ENCODE peak calls at places on chromosomes 1 and 21, in seven cellular contexts. W is NCI-H1092; T is coronary artery; Y is activated T-cell treated with anti-CD3 and anti-CD28 coated beads for 1 hour; S is ACHN; D is CD8-positive, alpha-beta memory T cell; B is iris pigment epithelial cell. K is an unnamed sample.

GRCh38 chr1:103525114-103525606 is 339 bp upstream of the RNPC3 start:
- DNase-seq in W (no peak), S (peak), D (no peak), Y (no peak), T (no peak), B (peak), K (no peak)

GRCh38 chr1:198123146-198123545 is 33.7 kb upstream of the NEK7 start:
- DNase-seq in D (no peak), T (no peak), S (no peak), B (peak), W (no peak), Y (no peak), K (no peak)

GRCh38 chr1:155006601-155007101 is 4.0 kb downstream of the ZBTB7B start:
- DNase-seq in S (no peak), Y (no peak), B (no peak), D (no peak), W (peak), T (no peak), K (no peak)

GRCh38 chr1:15210651-15211390 is 36.2 kb upstream of the FHAD1 start:
- DNase-seq in S (no peak), W (no peak), B (peak), D (no peak), T (peak), Y (no peak), K (no peak)

GRCh38 chr1:205026181-205026580 is 16.8 kb upstream of the CNTN2 start:
- DNase-seq in W (no peak), T (no peak), Y (no peak), B (no peak), S (no peak), D (no peak), K (no peak)

GRCh38 chr1:110872745-110873435 is at the start of gene CD53:
- DNase-seq in B (no peak), S (no peak), Y (peak), D (peak), W (no peak), T (no peak), K (peak)

GRCh38 chr1:231312389-231312788 is 25.3 kb downstream of the EXOC8 start:
- DNase-seq in W (no peak), S (no peak), D (no peak), T (peak), B (no peak), Y (no peak), K (no peak)

GRCh38 chr1:111989531-111990025 is at the start of gene KCND3:
- DNase-seq in W (no peak), T (no peak), S (no peak), B (peak), D (no peak), Y (no peak), K (no peak)

GRCh38 chr21:29230541-29231275 is 68.0 kb upstream of the BACH1 start:
- DNase-seq in Y (no peak), D (no peak), T (no peak), W (no peak), B (peak), S (peak), K (no peak)

GRCh38 chr21:41121785-41122415 is 46.1 kb upstream of the BACE2 start:
- DNase-seq in D (no peak), T (peak), S (peak), B (peak), Y (peak), W (peak), K (peak)

GRCh38 chr21:33125981-33126380 is 56.0 kb downstream of the OLIG1 start:
- DNase-seq in Y (no peak), W (no peak), B (no peak), D (no peak), T (no peak), S (no peak), K (no peak)

GRCh38 chr1:182229451-182229850 is 162.1 kb downstream of the GLUL start:
- DNase-seq in B (no peak), W (no peak), D (no peak), S (no peak), Y (no peak), T (no peak), K (no peak)

GRCh38 chr21:14273736-14274538 is 58.0 kb downstream of the RBM11 start:
- DNase-seq in T (no peak), S (no peak), D (no peak), W (no peak), Y (no peak), B (no peak), K (no peak)

GRCh38 chr1:6745073-6745472 is 40.2 kb upstream of the CAMTA1 start:
- DNase-seq in B (no peak), S (no peak), Y (no peak), D (no peak), T (no peak), W (no peak), K (no peak)

GRCh38 chr1:5956022-5956830 is 36.0 kb downstream of the NPHP4 start:
- DNase-seq in T (no peak), B (no peak), W (no peak), D (no peak), S (no peak), Y (no peak), K (no peak)

GRCh38 chr1:161038523-161039153 is at the start of gene TSTD1:
- DNase-seq in Y (peak), B (peak), T (no peak), W (peak), D (peak), S (peak), K (peak)

GRCh38 chr1:22627331-22627730 is 9.1 kb upstream of the C1QA start:
- DNase-seq in Y (no peak), S (no peak), W (peak), B (no peak), T (no peak), D (no peak), K (no peak)

GRCh38 chr1:54188291-54188690 is 11.5 kb downstream of the CYB5RL start:
- DNase-seq in Y (no peak), W (no peak), S (no peak), D (no peak), T (no peak), B (peak), K (no peak)

GRCh38 chr1:176858421-176858916 is 306.0 kb downstream of the ASTN1 start:
- DNase-seq in D (no peak), Y (no peak), T (no peak), S (no peak), W (no peak), B (no peak), K (no peak)

GRCh38 chr1:243253927-243254232 is 1.2 kb downstream of the CEP170 start:
- DNase-seq in B (no peak), T (no peak), Y (no peak), W (no peak), S (peak), D (no peak), K (no peak)

GRCh38 chr1:230268371-230269170 is 157.6 kb downstream of the PGBD5 start:
- DNase-seq in Y (no peak), S (peak), W (peak), B (peak), T (no peak), D (no peak), K (no peak)

GRCh38 chr1:154747841-154748766 is 122.0 kb downstream of the KCNN3 start:
- DNase-seq in S (no peak), D (peak), Y (peak), T (peak), B (no peak), W (no peak), K (no peak)

GRCh38 chr21:29334717-29335428 is 36.2 kb downstream of the BACH1 start:
- DNase-seq in T (no peak), D (no peak), S (no peak), Y (no peak), B (peak), W (no peak), K (no peak)

GRCh38 chr1:159067699-159068621 is 8.6 kb downstream of the AIM2 start:
- DNase-seq in S (no peak), Y (no peak), D (no peak), B (no peak), T (no peak), W (no peak), K (peak)

GRCh38 chr1:10677508-10678364 is 118.7 kb downstream of the CASZ1 start:
- DNase-seq in B (no peak), S (no peak), Y (no peak), T (no peak), W (no peak), D (no peak), K (no peak)

K was measured in B cell.